ENCODE peak calls at places on chromosomes 5 and 9, in ten cellular contexts. A is HCT116; J is stomach; R is RWPE1; M is ovary; O is K562; H is CD4-positive, alpha-beta T cell; S is heart right ventricle; L is upper lobe of right lung; Z is mucosa of descending colon. U is an unnamed sample.

GRCh38 chr9:93648836-93649235 is 72.5 kb downstream of the PHF2 start:
- DNase-seq in A (no peak), J (peak; percentile 17), R (no peak), M (peak; percentile 8), O (no peak), H (peak; percentile 15), S (no peak), L (peak; percentile 45), Z (no peak), U (no peak)

GRCh38 chr5:120779674-120780073 is 315.6 kb downstream of the PRR16 start:
- DNase-seq in A (no peak), J (no peak), R (no peak), M (no peak), O (no peak), H (no peak), S (no peak), L (no peak), Z (no peak), U (no peak)

GRCh38 chr9:83714316-83714715 is 6.6 kb upstream of the UBQLN1 start:
- DNase-seq in A (no peak), J (no peak), R (no peak), M (no peak), O (no peak), H (no peak), S (no peak), L (no peak), Z (no peak), U (no peak)

GRCh38 chr9:121350993-121351561 is 19.0 kb downstream of the STOM start:
- DNase-seq in A (peak; percentile 38), J (peak; percentile 77), R (peak; percentile 52), M (peak; percentile 52), O (peak; percentile 72), H (no peak), S (peak; percentile 51), L (no peak), Z (peak; percentile 53), U (no peak)

GRCh38 chr5:57210633-57211032 is 36.8 kb downstream of the GPBP1 start:
- DNase-seq in A (no peak), J (no peak), R (no peak), M (no peak), O (no peak), H (no peak), S (no peak), L (no peak), Z (no peak), U (no peak)

GRCh38 chr9:125455876-125456275 is 194.2 kb downstream of the GAPVD1 start:
- DNase-seq in A (no peak), J (no peak), R (no peak), M (no peak), O (no peak), H (no peak), S (no peak), L (no peak), Z (no peak), U (no peak)

GRCh38 chr5:14272548-14273205 is 129.5 kb downstream of the TRIO start:
- DNase-seq in A (no peak), J (no peak), R (no peak), M (no peak), O (peak; percentile 58), H (no peak), S (no peak), L (no peak), Z (no peak), U (no peak)

GRCh38 chr5:98454407-98454806 is 319.1 kb upstream of the RGMB start:
- DNase-seq in A (no peak), J (no peak), R (no peak), M (no peak), O (no peak), H (no peak), S (no peak), L (no peak), Z (no peak), U (no peak)

GRCh38 chr9:137907776-137908175 is 30.2 kb downstream of the CACNA1B start:
- DNase-seq in A (no peak), J (no peak), R (no peak), M (no peak), O (no peak), H (no peak), S (no peak), L (no peak), Z (no peak), U (no peak)

GRCh38 chr5:79255786-79256557 is 20.0 kb downstream of the JMY start:
- DNase-seq in A (peak; percentile 31), J (peak; percentile 40), R (peak; percentile 37), M (no peak), O (peak; percentile 48), H (no peak), S (no peak), L (no peak), Z (no peak), U (peak; percentile 43)
- TF ChIP-seq CTCF in A (peak; percentile 84), J (no peak), R (peak; percentile 39), M (no peak), O (peak; percentile 64), H (no peak), S (peak; percentile 42), L (peak; percentile 38), Z (no peak), U (peak; percentile 59)

GRCh38 chr9:33498387-33498786 is 24.7 kb upstream of the NOL6 start:
- DNase-seq in A (no peak), J (no peak), R (no peak), M (no peak), O (no peak), H (no peak), S (no peak), L (no peak), Z (no peak), U (no peak)
- TF ChIP-seq CTCF in A (peak; percentile 28), J (no peak), R (peak; percentile 52), M (no peak), O (peak; percentile 36), H (peak; percentile 42), S (no peak), L (peak; percentile 42), Z (no peak), U (peak; percentile 54)

GRCh38 chr5:10886497-10886896 is 125.5 kb upstream of the DAP start:
- DNase-seq in A (no peak), J (no peak), R (no peak), M (no peak), O (no peak), H (no peak), S (no peak), L (no peak), Z (no peak), U (no peak)

GRCh38 chr5:10880934-10881333 is 119.9 kb upstream of the DAP start:
- DNase-seq in A (no peak), J (no peak), R (no peak), M (no peak), O (no peak), H (no peak), S (no peak), L (no peak), Z (no peak), U (no peak)

GRCh38 chr5:10885026-10885425 is 124.0 kb upstream of the DAP start:
- DNase-seq in A (no peak), J (no peak), R (no peak), M (no peak), O (no peak), H (no peak), S (no peak), L (no peak), Z (no peak), U (no peak)
- TF ChIP-seq CTCF in A (no peak), J (no peak), R (no peak), M (no peak), O (no peak), H (no peak), S (no peak), L (no peak), Z (no peak), U (no peak)

GRCh38 chr9:38030658-38031057 is 38.4 kb downstream of the SHB start:
- DNase-seq in A (no peak), J (no peak), R (no peak), M (no peak), O (no peak), H (no peak), S (no peak), L (no peak), Z (no peak), U (no peak)
- TF ChIP-seq CTCF in A (peak; percentile 20), J (no peak), R (no peak), M (no peak), O (no peak), H (no peak), S (no peak), L (peak; percentile 12), Z (no peak), U (peak; percentile 19)

DNA sequence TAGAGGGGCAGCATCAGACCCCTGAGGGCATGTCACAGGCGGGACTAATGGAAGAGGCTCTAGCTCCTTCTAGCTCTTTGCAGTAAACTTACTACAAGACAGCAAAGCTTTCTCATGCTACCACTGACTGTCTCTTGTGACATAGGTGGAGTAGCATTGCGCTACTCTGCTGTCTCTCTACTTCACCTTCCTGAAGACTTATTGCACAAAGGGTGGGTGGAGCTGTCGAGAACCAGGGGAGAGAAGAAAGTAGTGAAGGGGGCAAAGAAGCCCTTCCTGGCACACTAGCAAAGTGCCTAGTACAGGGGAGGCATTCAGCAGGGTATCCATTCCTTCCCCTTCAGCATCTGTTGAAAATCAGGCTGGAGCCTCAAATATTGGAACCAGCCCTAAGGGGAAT is 36.1 kb upstream of the NEK6 start:
- DNase-seq in A (no peak), J (no peak), R (no peak), M (no peak), O (no peak), H (no peak), S (no peak), L (no peak), Z (no peak), U (no peak)
- TF ChIP-seq CTCF in A (no peak), J (no peak), R (no peak), M (no peak), O (no peak), H (no peak), S (no peak), L (no peak), Z (no peak), U (no peak)

U was measured in neural crest cell.